ENCODE peak calls at places on chromosome 5, in ten cellular contexts. One of them, this sample, is unnamed.

GRCh38 chr5:177194278-177194677 is 60.7 kb downstream of the NSD1 start:
- DNase-seq in stimulated activated CD4-positive, alpha-beta T cell treated with anti-CD3 and anti-CD28 coated beads, Interleukin-15, amount 100 ng/mL, for 24 hours: no peak
- DNase-seq in activated CD4-positive, alpha-beta T cell treated with anti-CD3 and anti-CD28 coated beads, Interleukin-2, amount 50 U/mL, for 48 hours: no peak
- DNase-seq in MV-4-11: no peak
- DNase-seq in left ventricle myocardium inferior: no peak
- DNase-seq in AG09309: peak
- DNase-seq in erythroblast: no peak
- DNase-seq in stimulated activated CD8-positive, alpha-beta memory T cell treated with anti-CD3 and anti-CD28 coated beads, Interleukin-15, amount 100 ng/mL, for 24 hours: no peak
- DNase-seq in mesothelial cell of epicardium: no peak
- DNase-seq in activated naive CD4-positive, alpha-beta T cell: no peak
- DNase-seq in this sample: no peak

GRCh38 chr5:90134892-90135291 is 274.7 kb downstream of the CETN3 start:
- DNase-seq in stimulated activated CD4-positive, alpha-beta T cell treated with anti-CD3 and anti-CD28 coated beads, Interleukin-15, amount 100 ng/mL, for 24 hours: no peak
- DNase-seq in activated CD4-positive, alpha-beta T cell treated with anti-CD3 and anti-CD28 coated beads, Interleukin-2, amount 50 U/mL, for 48 hours: no peak
- DNase-seq in MV-4-11: peak
- DNase-seq in left ventricle myocardium inferior: peak
- DNase-seq in AG09309: no peak
- DNase-seq in erythroblast: no peak
- DNase-seq in stimulated activated CD8-positive, alpha-beta memory T cell treated with anti-CD3 and anti-CD28 coated beads, Interleukin-15, amount 100 ng/mL, for 24 hours: no peak
- DNase-seq in mesothelial cell of epicardium: no peak
- DNase-seq in activated naive CD4-positive, alpha-beta T cell: no peak
- DNase-seq in this sample: no peak

GRCh38 chr5:140220032-140220697 is 45.2 kb downstream of the CYSTM1 start:
- DNase-seq in stimulated activated CD4-positive, alpha-beta T cell treated with anti-CD3 and anti-CD28 coated beads, Interleukin-15, amount 100 ng/mL, for 24 hours: peak
- DNase-seq in activated CD4-positive, alpha-beta T cell treated with anti-CD3 and anti-CD28 coated beads, Interleukin-2, amount 50 U/mL, for 48 hours: peak
- DNase-seq in MV-4-11: no peak
- DNase-seq in left ventricle myocardium inferior: no peak
- DNase-seq in AG09309: no peak
- DNase-seq in erythroblast: no peak
- DNase-seq in stimulated activated CD8-positive, alpha-beta memory T cell treated with anti-CD3 and anti-CD28 coated beads, Interleukin-15, amount 100 ng/mL, for 24 hours: no peak
- DNase-seq in mesothelial cell of epicardium: no peak
- DNase-seq in activated naive CD4-positive, alpha-beta T cell: no peak
- DNase-seq in this sample: no peak

GRCh38 chr5:128669803-128670202 is 131.8 kb upstream of the FBN2 start:
- DNase-seq in stimulated activated CD4-positive, alpha-beta T cell treated with anti-CD3 and anti-CD28 coated beads, Interleukin-15, amount 100 ng/mL, for 24 hours: no peak
- DNase-seq in activated CD4-positive, alpha-beta T cell treated with anti-CD3 and anti-CD28 coated beads, Interleukin-2, amount 50 U/mL, for 48 hours: no peak
- DNase-seq in MV-4-11: no peak
- DNase-seq in left ventricle myocardium inferior: no peak
- DNase-seq in AG09309: no peak
- DNase-seq in erythroblast: no peak
- DNase-seq in stimulated activated CD8-positive, alpha-beta memory T cell treated with anti-CD3 and anti-CD28 coated beads, Interleukin-15, amount 100 ng/mL, for 24 hours: no peak
- DNase-seq in mesothelial cell of epicardium: no peak
- DNase-seq in activated naive CD4-positive, alpha-beta T cell: no peak
- DNase-seq in this sample: no peak

GRCh38 chr5:118791986-118792734 is 196.2 kb downstream of the DTWD2 start:
- DNase-seq in stimulated activated CD4-positive, alpha-beta T cell treated with anti-CD3 and anti-CD28 coated beads, Interleukin-15, amount 100 ng/mL, for 24 hours: peak
- DNase-seq in activated CD4-positive, alpha-beta T cell treated with anti-CD3 and anti-CD28 coated beads, Interleukin-2, amount 50 U/mL, for 48 hours: peak
- DNase-seq in MV-4-11: peak
- DNase-seq in left ventricle myocardium inferior: no peak
- DNase-seq in AG09309: peak
- DNase-seq in erythroblast: peak
- DNase-seq in stimulated activated CD8-positive, alpha-beta memory T cell treated with anti-CD3 and anti-CD28 coated beads, Interleukin-15, amount 100 ng/mL, for 24 hours: no peak
- DNase-seq in mesothelial cell of epicardium: no peak
- DNase-seq in activated naive CD4-positive, alpha-beta T cell: no peak
- DNase-seq in this sample: no peak

GRCh38 chr5:137960141-137960540 is 70.9 kb downstream of the PKD2L2 start:
- DNase-seq in stimulated activated CD4-positive, alpha-beta T cell treated with anti-CD3 and anti-CD28 coated beads, Interleukin-15, amount 100 ng/mL, for 24 hours: no peak
- DNase-seq in activated CD4-positive, alpha-beta T cell treated with anti-CD3 and anti-CD28 coated beads, Interleukin-2, amount 50 U/mL, for 48 hours: no peak
- DNase-seq in MV-4-11: no peak
- DNase-seq in left ventricle myocardium inferior: no peak
- DNase-seq in AG09309: no peak
- DNase-seq in erythroblast: no peak
- DNase-seq in stimulated activated CD8-positive, alpha-beta memory T cell treated with anti-CD3 and anti-CD28 coated beads, Interleukin-15, amount 100 ng/mL, for 24 hours: no peak
- DNase-seq in mesothelial cell of epicardium: no peak
- DNase-seq in activated naive CD4-positive, alpha-beta T cell: no peak
- DNase-seq in this sample: no peak

GRCh38 chr5:65818592-65818991 is 96.6 kb downstream of the NLN start:
- DNase-seq in stimulated activated CD4-positive, alpha-beta T cell treated with anti-CD3 and anti-CD28 coated beads, Interleukin-15, amount 100 ng/mL, for 24 hours: no peak
- DNase-seq in activated CD4-positive, alpha-beta T cell treated with anti-CD3 and anti-CD28 coated beads, Interleukin-2, amount 50 U/mL, for 48 hours: no peak
- DNase-seq in MV-4-11: no peak
- DNase-seq in left ventricle myocardium inferior: no peak
- DNase-seq in AG09309: no peak
- DNase-seq in erythroblast: no peak
- DNase-seq in stimulated activated CD8-positive, alpha-beta memory T cell treated with anti-CD3 and anti-CD28 coated beads, Interleukin-15, amount 100 ng/mL, for 24 hours: no peak
- DNase-seq in mesothelial cell of epicardium: no peak
- DNase-seq in activated naive CD4-positive, alpha-beta T cell: no peak
- DNase-seq in this sample: no peak

GRCh38 chr5:173517648-173518047 is 98.8 kb downstream of the BOD1 start:
- DNase-seq in stimulated activated CD4-positive, alpha-beta T cell treated with anti-CD3 and anti-CD28 coated beads, Interleukin-15, amount 100 ng/mL, for 24 hours: no peak
- DNase-seq in activated CD4-positive, alpha-beta T cell treated with anti-CD3 and anti-CD28 coated beads, Interleukin-2, amount 50 U/mL, for 48 hours: no peak
- DNase-seq in MV-4-11: no peak
- DNase-seq in left ventricle myocardium inferior: no peak
- DNase-seq in AG09309: no peak
- DNase-seq in erythroblast: no peak
- DNase-seq in stimulated activated CD8-positive, alpha-beta memory T cell treated with anti-CD3 and anti-CD28 coated beads, Interleukin-15, amount 100 ng/mL, for 24 hours: no peak
- DNase-seq in mesothelial cell of epicardium: no peak
- DNase-seq in activated naive CD4-positive, alpha-beta T cell: no peak
- DNase-seq in this sample: no peak

GRCh38 chr5:137957948-137958347 is 68.7 kb downstream of the PKD2L2 start:
- DNase-seq in stimulated activated CD4-positive, alpha-beta T cell treated with anti-CD3 and anti-CD28 coated beads, Interleukin-15, amount 100 ng/mL, for 24 hours: no peak
- DNase-seq in activated CD4-positive, alpha-beta T cell treated with anti-CD3 and anti-CD28 coated beads, Interleukin-2, amount 50 U/mL, for 48 hours: no peak
- DNase-seq in MV-4-11: no peak
- DNase-seq in left ventricle myocardium inferior: no peak
- DNase-seq in AG09309: no peak
- DNase-seq in erythroblast: no peak
- DNase-seq in stimulated activated CD8-positive, alpha-beta memory T cell treated with anti-CD3 and anti-CD28 coated beads, Interleukin-15, amount 100 ng/mL, for 24 hours: no peak
- DNase-seq in mesothelial cell of epicardium: no peak
- DNase-seq in activated naive CD4-positive, alpha-beta T cell: no peak
- DNase-seq in this sample: no peak

GRCh38 chr5:53366245-53366644 is 114.2 kb upstream of the FST start:
- DNase-seq in stimulated activated CD4-positive, alpha-beta T cell treated with anti-CD3 and anti-CD28 coated beads, Interleukin-15, amount 100 ng/mL, for 24 hours: no peak
- DNase-seq in activated CD4-positive, alpha-beta T cell treated with anti-CD3 and anti-CD28 coated beads, Interleukin-2, amount 50 U/mL, for 48 hours: no peak
- DNase-seq in MV-4-11: no peak
- DNase-seq in left ventricle myocardium inferior: no peak
- DNase-seq in AG09309: no peak
- DNase-seq in erythroblast: no peak
- DNase-seq in stimulated activated CD8-positive, alpha-beta memory T cell treated with anti-CD3 and anti-CD28 coated beads, Interleukin-15, amount 100 ng/mL, for 24 hours: no peak
- DNase-seq in mesothelial cell of epicardium: no peak
- DNase-seq in activated naive CD4-positive, alpha-beta T cell: no peak
- DNase-seq in this sample: no peak